ENCODE peak calls at places on chromosomes 7 and 10, in ten cellular contexts. L, C, T, Z, M, W, Q, K, J and V are unnamed samples.

GRCh38 chr10:3750884-3751283 is 34.1 kb downstream of the KLF6 start:
- DNase-seq in J (peak), K (no peak), W (no peak), Z (no peak), L (no peak), T (no peak), Q (peak), M (no peak), C (no peak), V (no peak)

GRCh38 chr7:94620703-94621118 is 35.2 kb downstream of the SGCE start:
- DNase-seq in K (peak), Z (peak), M (no peak), J (no peak), W (peak), T (peak), C (peak), Q (peak), L (no peak), V (peak)

GRCh38 chr10:895324-895723 is 36.2 kb downstream of the LARP4B start:
- DNase-seq in J (no peak), K (no peak), W (no peak), Z (no peak), C (peak), T (no peak), M (no peak), L (no peak), Q (no peak), V (no peak)

GRCh38 chr10:87863102-87863943 is at the start of the genes KLLN and PTEN:
- DNase-seq in Q (peak), K (peak), Z (peak), M (peak), L (peak), T (peak), C (peak), W (peak), J (peak), V (peak)

GRCh38 chr7:20440472-20441105 is 109.9 kb downstream of the ITGB8 start:
- DNase-seq in Z (no peak), L (peak), C (peak), W (peak), J (no peak), M (peak), K (peak), T (peak), Q (peak), V (peak)

GRCh38 chr7:42734568-42734967 is 177.3 kb downstream of the C7orf25 start:
- DNase-seq in C (no peak), J (no peak), T (no peak), M (no peak), W (peak), Z (peak), Q (peak), K (peak), L (no peak), V (no peak)

GRCh38 chr7:1899951-1900762 is 230.1 kb downstream of the ELFN1 start:
- DNase-seq in T (no peak), L (no peak), M (no peak), Z (no peak), K (no peak), Q (no peak), W (peak), C (no peak), J (no peak), V (no peak)

GRCh38 chr7:124566576-124566975 is 199.0 kb downstream of the GPR37 start:
- DNase-seq in M (peak), C (peak), K (peak), J (no peak), L (peak), W (peak), T (no peak), Q (peak), Z (no peak), V (no peak)

GRCh38 chr7:126839624-126840023 is 413.1 kb downstream of the GRM8 start:
- DNase-seq in K (no peak), Q (no peak), L (no peak), Z (no peak), M (no peak), W (no peak), J (no peak), C (no peak), T (no peak), V (no peak)

GRCh38 chr10:92544296-92544695 is 29.6 kb downstream of the IDE start:
- DNase-seq in Z (peak), K (peak), Q (no peak), C (peak), T (no peak), L (peak), M (no peak), W (peak), J (no peak), V (no peak)

GRCh38 chr7:83338277-83338950 is 175.7 kb upstream of the PCLO start:
- DNase-seq in M (no peak), K (no peak), L (no peak), Z (no peak), C (no peak), J (no peak), T (no peak), W (no peak), Q (no peak), V (no peak)

DNA sequence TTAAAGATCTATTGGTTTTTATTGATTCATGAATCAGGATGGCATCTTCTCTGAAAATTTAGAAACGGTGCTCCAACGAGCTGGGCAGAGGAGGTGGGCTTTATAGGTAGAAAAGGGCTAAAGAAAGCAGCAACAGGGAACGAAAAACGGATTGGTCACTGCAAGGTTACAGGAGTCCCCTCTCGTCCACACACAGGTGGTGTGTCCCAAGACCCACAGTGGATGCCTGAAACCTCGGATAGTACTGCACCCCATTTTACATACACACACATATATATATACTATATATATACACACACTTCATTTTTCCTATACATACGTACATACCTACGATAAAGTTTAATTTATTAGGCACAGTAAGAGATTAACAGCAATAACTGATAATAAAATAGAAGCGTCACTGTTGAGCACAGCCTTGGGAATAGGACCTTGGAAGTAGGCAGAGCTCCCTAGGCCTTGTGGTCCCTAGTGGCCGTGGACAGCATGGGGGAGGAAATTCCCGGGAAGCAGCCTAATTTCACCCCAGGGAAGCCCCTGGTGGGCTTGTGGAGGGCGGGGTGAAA is 737 bp upstream of the NUB1 start:
- DNase-seq in J (no peak), L (no peak), Z (no peak), T (no peak), M (no peak), K (no peak), W (no peak), Q (no peak), C (no peak), V (no peak)
- H3K4me3 ChIP-seq in J (peak), L (peak), Z (peak), T (no peak), M (no peak), K (peak), W (no peak), Q (peak), C (peak), V (peak)

GRCh38 chr7:7569615-7570014 is 2.9 kb downstream of the MIOS start:
- DNase-seq in W (no peak), L (no peak), Q (no peak), Z (no peak), M (no peak), J (no peak), C (peak), T (no peak), K (no peak), V (no peak)
- H3K4me3 ChIP-seq in W (no peak), L (no peak), Q (no peak), Z (no peak), M (no peak), J (peak), C (no peak), T (no peak), K (no peak), V (peak)

DNA sequence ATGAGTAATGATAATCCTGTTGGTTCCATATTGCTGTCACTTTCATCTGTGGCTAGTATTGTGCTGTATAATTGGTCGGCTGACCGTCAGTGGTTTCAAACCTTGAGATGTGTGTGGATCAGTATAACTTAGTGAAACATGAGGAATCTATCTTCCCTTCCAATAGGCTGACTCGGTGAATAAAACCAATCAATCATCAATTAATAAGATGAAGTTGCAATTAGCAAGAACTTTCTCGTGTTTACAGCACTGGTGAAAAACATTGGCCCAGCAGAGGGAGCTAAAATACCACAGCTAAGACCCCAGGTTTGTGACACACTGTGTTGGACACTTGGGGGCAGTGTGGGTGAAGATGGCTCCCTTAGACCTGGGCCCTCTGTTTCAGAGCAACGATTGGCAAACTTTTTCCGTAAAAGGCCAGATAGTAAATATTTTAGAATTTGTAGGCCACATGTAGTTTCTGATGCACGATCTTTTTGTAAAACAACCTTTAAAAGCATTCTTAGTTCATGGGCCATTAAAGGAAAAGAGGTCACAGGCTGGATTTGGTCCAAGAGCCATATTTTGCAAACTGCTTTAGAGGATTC is 47.8 kb downstream of the STRA8 start:
- DNase-seq in J (peak), M (peak), C (peak), Q (peak), K (peak), Z (peak), W (peak), T (peak), L (peak), V (peak)
- H3K4me3 ChIP-seq in J (no peak), M (no peak), C (no peak), Q (no peak), K (no peak), Z (no peak), W (no peak), T (no peak), L (no peak), V (peak)

GRCh38 chr10:79137404-79137803 is 68.6 kb downstream of the ZMIZ1 start:
- DNase-seq in Z (no peak), M (no peak), J (no peak), C (no peak), T (no peak), Q (no peak), L (no peak), K (no peak), W (peak), V (no peak)

GRCh38 chr10:79137826-79138225 is 69.1 kb downstream of the ZMIZ1 start:
- DNase-seq in Z (no peak), Q (no peak), K (peak), L (no peak), T (peak), W (peak), J (peak), M (no peak), C (no peak), V (no peak)

GRCh38 chr10:79140083-79140793 is 71.5 kb downstream of the ZMIZ1 start:
- DNase-seq in K (no peak), J (no peak), M (no peak), C (no peak), W (peak), Z (no peak), T (no peak), L (no peak), Q (no peak), V (no peak)

GRCh38 chr10:79139124-79139835 is 70.5 kb downstream of the ZMIZ1 start:
- DNase-seq in Z (peak), K (peak), C (no peak), Q (peak), L (no peak), T (no peak), J (no peak), M (no peak), W (peak), V (peak)

DNA sequence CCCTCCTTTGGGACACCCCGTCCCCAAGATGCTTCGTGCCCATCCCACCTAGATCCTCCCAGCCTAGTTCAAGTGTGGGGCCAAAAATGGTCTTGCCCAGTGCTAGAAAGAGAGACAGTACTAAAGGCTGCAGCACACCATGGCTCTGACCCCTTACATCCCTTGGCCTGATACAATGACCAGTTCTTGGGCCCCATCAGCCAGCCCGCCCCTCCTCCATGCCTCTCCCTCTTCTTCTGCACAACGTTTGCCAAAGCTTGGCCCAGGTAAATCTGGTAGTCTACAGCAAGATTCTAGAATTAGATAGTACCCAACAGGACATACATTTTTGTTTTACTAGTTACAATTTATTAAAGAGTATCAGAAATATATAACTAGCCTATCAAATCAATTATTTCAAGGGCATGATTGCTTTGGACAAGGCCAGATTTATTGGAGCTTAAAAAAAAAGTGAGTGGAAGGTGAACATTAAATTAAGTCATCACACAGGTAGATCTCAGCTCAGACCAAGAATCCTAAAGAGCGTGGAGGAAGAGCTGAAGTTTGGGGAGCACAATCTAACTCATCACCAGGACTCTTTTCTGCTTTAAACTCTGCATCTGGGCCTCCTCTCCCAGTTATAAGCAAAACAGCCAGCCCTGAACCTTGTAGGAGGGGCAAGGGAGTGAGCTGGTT is 69.8 kb downstream of the ZMIZ1 start:
- DNase-seq in K (no peak), M (no peak), T (no peak), C (no peak), W (no peak), Z (no peak), Q (no peak), J (no peak), L (no peak), V (no peak)
- H3K4me3 ChIP-seq in K (no peak), M (no peak), T (no peak), C (no peak), W (no peak), Z (no peak), Q (no peak), J (peak), L (no peak), V (no peak)

DNA sequence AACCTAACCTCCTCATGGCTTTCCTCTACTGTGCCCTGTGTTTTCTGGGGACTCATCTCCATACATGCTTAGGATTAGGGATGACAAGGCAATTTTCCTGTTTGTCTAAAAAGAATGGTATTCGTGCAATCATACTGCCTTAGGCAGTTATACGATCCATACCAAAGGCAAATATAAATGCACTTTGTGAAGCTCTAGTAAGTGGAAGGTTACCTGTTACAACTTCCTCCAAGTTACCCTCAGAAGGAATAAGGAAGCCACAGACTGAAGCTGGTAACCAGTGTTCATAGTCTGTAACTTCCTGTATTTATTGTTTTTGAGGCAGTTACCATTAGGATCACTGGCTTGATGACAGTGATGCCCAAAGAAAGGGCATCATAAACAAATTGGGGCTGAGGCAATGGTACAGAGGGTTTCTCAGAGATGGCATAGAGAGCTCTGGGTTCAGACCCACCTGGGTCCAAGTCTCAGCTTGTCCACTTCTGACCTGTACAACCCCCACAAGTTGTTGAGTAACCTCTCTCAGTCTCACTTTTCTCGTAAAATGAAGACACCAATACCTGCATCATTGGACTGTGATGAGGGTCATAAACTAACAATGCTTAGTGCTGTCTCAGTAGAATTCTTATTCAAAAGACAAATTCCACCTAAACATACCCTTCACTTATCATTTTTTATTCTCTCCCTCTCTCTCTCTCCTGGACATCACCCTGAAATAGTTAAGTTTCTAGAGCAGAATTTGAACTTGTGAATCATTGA is 138.2 kb downstream of the ELMO1 start:
- DNase-seq in M (no peak), K (no peak), C (no peak), W (no peak), L (no peak), Z (no peak), T (no peak), Q (no peak), J (no peak), V (no peak)
- H3K4me3 ChIP-seq in M (no peak), K (no peak), C (no peak), W (no peak), L (no peak), Z (no peak), T (no peak), Q (no peak), J (no peak), V (no peak)

DNA sequence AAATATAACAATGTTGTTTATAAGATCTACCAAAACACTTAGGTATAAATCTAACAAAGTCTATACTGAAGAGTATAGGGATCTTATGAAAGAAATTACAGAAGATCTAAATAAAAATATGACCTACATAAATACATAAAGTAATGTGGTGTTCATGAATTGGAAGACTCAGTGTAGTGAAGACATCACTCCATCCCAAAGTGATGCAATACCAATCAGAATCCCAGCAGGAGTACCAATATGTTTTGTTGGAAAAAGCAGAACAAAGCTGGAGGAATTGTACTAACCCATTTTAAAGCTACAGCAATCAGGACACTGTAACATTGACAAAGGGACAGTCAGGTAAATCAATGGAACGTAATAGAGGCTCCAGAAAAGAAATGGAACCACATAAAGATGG is 76.4 kb downstream of the CCSER2 start:
- DNase-seq in L (no peak), K (no peak), T (no peak), W (no peak), M (no peak), Q (no peak), Z (no peak), J (no peak), C (no peak), V (no peak)
- H3K4me3 ChIP-seq in L (no peak), K (no peak), T (no peak), W (no peak), M (no peak), Q (no peak), Z (no peak), J (no peak), C (no peak), V (no peak)

GRCh38 chr7:154913645-154914579 is 89.0 kb downstream of the PAXIP1 start:
- DNase-seq in L (peak), M (peak), Z (no peak), T (peak), W (peak), J (peak), K (peak), Q (peak), C (peak), V (peak)
- H3K4me3 ChIP-seq in L (no peak), M (no peak), Z (no peak), T (no peak), W (no peak), J (peak), K (no peak), Q (peak), C (no peak), V (peak)

GRCh38 chr7:82183633-82184032 is 259.9 kb downstream of the CACNA2D1 start:
- DNase-seq in K (peak), Q (peak), Z (peak), J (no peak), C (peak), W (peak), M (no peak), L (no peak), T (no peak), V (peak)
- H3K4me3 ChIP-seq in K (no peak), Q (no peak), Z (no peak), J (no peak), C (no peak), W (no peak), M (no peak), L (no peak), T (no peak), V (no peak)

DNA sequence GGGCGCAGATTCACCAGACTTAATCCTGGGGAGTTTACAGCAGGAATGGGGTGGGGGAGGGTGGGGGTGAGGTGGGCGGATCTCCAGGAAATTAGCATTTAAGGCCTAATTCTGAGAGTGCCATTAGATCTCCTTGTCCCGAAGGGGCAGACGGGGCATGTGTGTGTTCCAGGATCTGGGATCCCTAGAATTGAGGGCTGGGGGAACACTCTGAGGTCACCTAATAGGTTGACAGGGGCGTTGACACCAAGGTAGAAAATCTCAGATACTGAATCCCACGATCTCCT is 9.4 kb upstream of the EPHB4 start:
- DNase-seq in W (no peak), K (no peak), Z (no peak), C (no peak), T (no peak), L (no peak), J (no peak), M (no peak), Q (no peak), V (no peak)
- H3K4me3 ChIP-seq in W (no peak), K (no peak), Z (no peak), C (peak), T (no peak), L (peak), J (peak), M (no peak), Q (no peak), V (peak)